ENCODE peak calls at places on chromosome 5, in five cellular contexts. J, F, I, S and Q are unnamed samples.

GRCh38 chr5:75214928-75215327 is 21.8 kb downstream of the ANKRD31 start:
- DNase-seq in I (no peak), F (no peak), J (no peak), S (no peak), Q (no peak)

GRCh38 chr5:136031713-136032112 is 2.9 kb downstream of the TGFBI start:
- DNase-seq in I (peak; percentile 67), S (no peak), F (no peak), J (no peak), Q (peak; percentile 43)

GRCh38 chr5:50667079-50667652 is 729 bp downstream of the PARP8 start:
- DNase-seq in S (peak; percentile 82), I (peak; percentile 48), F (peak; percentile 87), J (peak; percentile 59), Q (peak; percentile 12)

GRCh38 chr5:154276932-154277331 is 86.4 kb downstream of the GALNT10 start:
- DNase-seq in I (peak; percentile 98), S (no peak), F (peak; percentile 70), J (peak; percentile 25), Q (peak; percentile 90)

GRCh38 chr5:175306381-175306780 is 137.6 kb downstream of the DRD1 start:
- DNase-seq in J (no peak), F (no peak), I (no peak), S (no peak), Q (no peak)

GRCh38 chr5:173474881-173475287 is 141.6 kb downstream of the BOD1 start:
- DNase-seq in I (peak; percentile 93), F (no peak), J (no peak), S (no peak), Q (peak; percentile 91)

GRCh38 chr5:172886974-172887491 is 53.0 kb downstream of the ERGIC1 start:
- DNase-seq in F (peak; percentile 80), I (peak; percentile 98), S (peak; percentile 95), J (peak; percentile 86), Q (peak; percentile 86)

GRCh38 chr5:128053291-128053954 is 30.1 kb upstream of the SLC12A2 start:
- DNase-seq in S (no peak), J (no peak), F (no peak), I (peak; percentile 39), Q (no peak)

GRCh38 chr5:74052441-74052840 is 426.4 kb downstream of the ARHGEF28 start:
- DNase-seq in F (no peak), I (no peak), J (no peak), S (no peak), Q (no peak)

GRCh38 chr5:58885265-58885664 is 302.4 kb downstream of the RAB3C start:
- DNase-seq in F (no peak), S (no peak), J (no peak), I (no peak), Q (no peak)

GRCh38 chr5:2136728-2137333 is 254.1 kb upstream of the IRX4 start:
- DNase-seq in I (no peak), J (no peak), S (no peak), F (no peak), Q (no peak)

GRCh38 chr5:168992687-168993086 is 308.3 kb downstream of the SLIT3 start:
- DNase-seq in I (no peak), F (no peak), S (no peak), J (peak; percentile 52), Q (no peak)

GRCh38 chr5:132501961-132502931 is 11.7 kb upstream of the IRF1 start:
- DNase-seq in S (no peak), J (no peak), I (no peak), F (no peak), Q (peak; percentile 25)

GRCh38 chr5:1522601-1523479 is 920 bp downstream of the LPCAT1 start:
- DNase-seq in F (peak; percentile 65), J (peak; percentile 17), S (peak; percentile 50), I (no peak), Q (peak; percentile 43)

GRCh38 chr5:92835712-92836111 is 745.3 kb downstream of the NR2F1-AS1 start:
- DNase-seq in F (no peak), J (no peak), I (no peak), S (no peak), Q (no peak)

GRCh38 chr5:73718762-73719161 is 92.8 kb downstream of the ARHGEF28 start:
- DNase-seq in S (no peak), F (no peak), I (no peak), J (no peak), Q (no peak)

GRCh38 chr5:169646856-169647255 is 9.8 kb downstream of the DOCK2 start:
- DNase-seq in S (no peak), F (no peak), J (no peak), I (no peak), Q (no peak)

GRCh38 chr5:172005708-172006377 is 595 bp downstream of the FBXW11 start:
- DNase-seq in S (peak; percentile 51), J (peak; percentile 29), F (peak; percentile 68), I (peak; percentile 25), Q (no peak)

GRCh38 chr5:159057426-159057825 is 42.3 kb downstream of the EBF1 start:
- DNase-seq in F (no peak), J (no peak), I (no peak), S (no peak), Q (no peak)

GRCh38 chr5:167769846-167770420 is 521.5 kb upstream of the WWC1 start:
- DNase-seq in F (no peak), J (no peak), S (no peak), I (peak; percentile 79), Q (no peak)

GRCh38 chr5:122863721-122864120 is 18.3 kb downstream of the SNX24 start:
- DNase-seq in J (no peak), F (no peak), S (no peak), I (no peak), Q (no peak)

GRCh38 chr5:34452170-34452828 is 203.8 kb upstream of the RAI14 start:
- DNase-seq in S (no peak), I (peak; percentile 15), F (no peak), J (peak; percentile 22), Q (peak; percentile 56)

GRCh38 chr5:3310551-3311340 is 284.9 kb upstream of the IRX1 start:
- DNase-seq in J (peak; percentile 99), F (no peak), I (peak; percentile 82), S (no peak), Q (peak; percentile 54)

GRCh38 chr5:124748687-124749594 is 2.5 kb upstream of the ZNF608 start:
- DNase-seq in S (peak; percentile 68), J (peak; percentile 94), I (peak; percentile 32), F (no peak), Q (peak; percentile 90)

DNA sequence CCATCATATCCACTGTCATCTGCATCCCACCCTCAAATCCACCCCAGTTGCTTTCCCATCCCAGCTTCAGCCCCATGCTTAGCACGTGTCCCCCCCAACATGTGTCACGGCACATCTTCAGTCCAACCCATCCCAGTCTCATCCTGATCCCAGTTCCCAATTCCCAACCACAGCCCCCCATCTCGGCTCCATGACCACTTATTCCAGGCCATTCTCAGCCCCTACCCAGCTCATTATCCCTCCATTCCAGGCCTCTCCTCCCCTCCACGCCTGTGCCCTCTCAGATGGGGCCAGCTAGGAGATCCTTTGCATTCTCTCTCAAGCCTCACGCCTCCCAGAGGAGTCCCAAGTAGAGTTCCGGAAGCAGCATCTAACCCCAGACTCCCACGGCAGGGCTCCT is 660 bp upstream of the DBN1 start:
- DNase-seq in I (no peak), J (no peak), F (no peak), S (no peak), Q (no peak)
- H3K4me3 ChIP-seq in I (peak overlapping the region; percentile 22), J (no peak overlapping the region), F (peak overlapping the region; percentile 91), S (no peak overlapping the region), Q (peak overlapping the region; percentile 8)

DNA sequence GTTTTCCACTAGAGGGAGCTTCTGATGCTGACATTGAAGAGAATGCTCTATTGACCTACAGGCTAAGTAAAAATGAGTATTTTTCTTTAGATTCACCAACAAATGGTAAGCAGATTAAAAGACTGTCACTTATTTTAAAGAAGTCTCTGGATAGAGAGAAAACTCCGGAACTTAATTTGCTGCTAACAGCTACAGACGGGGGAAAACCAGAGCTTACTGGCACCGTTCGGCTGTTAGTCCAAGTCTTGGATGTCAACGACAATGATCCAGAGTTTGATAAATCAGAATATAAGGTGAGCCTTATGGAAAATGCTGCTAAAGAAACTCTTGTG is 764 bp downstream of the PCDHA11 start:
- DNase-seq in F (no peak), J (no peak), I (no peak), S (no peak), Q (no peak)
- H3K4me3 ChIP-seq in F (no peak overlapping the region), J (no peak overlapping the region), I (no peak overlapping the region), S (no peak overlapping the region), Q (no peak overlapping the region)

DNA sequence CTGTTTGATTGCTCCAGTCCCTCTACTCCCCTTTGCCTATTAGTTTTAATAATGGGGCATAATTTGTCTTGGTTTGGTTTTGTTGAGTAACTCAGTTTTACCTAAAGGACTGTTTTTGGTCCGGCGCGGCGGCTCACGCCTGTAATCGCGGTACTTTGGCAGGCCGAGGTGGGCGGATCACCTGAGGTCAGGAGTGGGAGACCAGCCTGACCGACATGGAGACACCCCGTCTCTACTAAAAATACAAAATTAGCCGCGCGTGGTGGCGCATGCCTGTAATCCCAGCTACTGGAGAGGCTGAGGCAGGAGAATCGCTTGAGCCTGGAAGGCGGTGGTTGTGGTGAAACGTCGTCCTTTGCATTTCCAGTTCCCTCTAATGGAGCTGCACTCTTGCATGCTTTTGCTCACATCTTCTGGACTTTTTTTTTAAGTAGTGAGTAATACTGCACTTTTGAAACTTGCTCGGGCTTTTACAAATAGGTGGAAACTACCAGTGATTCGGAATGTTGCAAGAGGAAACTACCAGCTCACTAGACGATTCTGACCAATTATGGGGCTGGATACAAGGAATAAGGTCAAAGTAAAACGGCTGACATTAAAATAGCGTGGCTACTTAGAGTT is 721 bp upstream of the MAML1 start:
- DNase-seq in J (peak; percentile 87), S (peak; percentile 57), F (no peak), I (peak; percentile 86), Q (peak; percentile 83)
- H3K4me3 ChIP-seq in J (peak overlapping the region; percentile 19), S (peak overlapping the region; percentile 77), F (peak overlapping the region; percentile 82), I (peak overlapping the region; percentile 50), Q (peak overlapping the region; percentile 31)

GRCh38 chr5:13566903-13567339 is 377.6 kb downstream of the DNAH5 start:
- DNase-seq in I (peak; percentile 85), J (peak; percentile 97), S (no peak), F (no peak), Q (peak; percentile 42)

GRCh38 chr5:13569088-13569715 is 375.3 kb downstream of the DNAH5 start:
- DNase-seq in F (no peak), I (no peak), J (no peak), S (no peak), Q (no peak)

GRCh38 chr5:13572188-13572587 is 372.3 kb downstream of the DNAH5 start:
- DNase-seq in J (no peak), S (no peak), F (no peak), I (no peak), Q (no peak)

GRCh38 chr5:13567819-13568218 is 376.7 kb downstream of the DNAH5 start:
- DNase-seq in J (peak; percentile 96), I (peak; percentile 78), S (no peak), F (no peak), Q (peak; percentile 17)
- H3K4me3 ChIP-seq in J (no peak overlapping the region), I (no peak overlapping the region), S (no peak overlapping the region), F (no peak overlapping the region), Q (no peak overlapping the region)

DNA sequence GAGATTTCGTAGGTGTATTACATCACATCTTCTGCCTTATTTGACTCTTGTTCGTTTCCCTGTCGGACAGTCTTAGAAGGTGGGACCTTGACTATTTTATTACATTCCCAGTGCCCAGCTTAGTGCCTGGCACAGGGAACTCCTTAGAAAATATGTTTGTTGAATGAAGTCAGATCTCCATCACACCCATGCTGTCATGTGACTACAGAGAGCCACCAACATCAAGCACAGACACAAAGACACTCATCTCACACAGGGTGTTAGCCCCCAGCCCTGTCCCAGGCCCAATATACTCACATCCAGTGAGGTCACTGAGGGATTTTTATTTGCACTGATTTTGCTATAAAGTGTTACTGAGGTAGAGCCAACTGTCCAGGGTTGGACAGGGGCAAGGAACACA is 692 bp upstream of the SRA1 start:
- DNase-seq in J (no peak), S (no peak), F (no peak), I (no peak), Q (no peak)
- H3K4me3 ChIP-seq in J (no peak overlapping the region), S (no peak overlapping the region), F (no peak overlapping the region), I (no peak overlapping the region), Q (no peak overlapping the region)